ENCODE peak calls at places on chromosome 5, in five cellular contexts. One of them, this sample, is unnamed. For H3K36me3 and H3K4me1, the result is how much of the 10 kb centered on the place peaks cover.

GRCh38 chr5:98927242-98927987 is 1.4 kb downstream of the CHD1 start:
- DNase-seq in lung: no peak
- DNase-seq in PC-9: no peak
- DNase-seq in pancreas: peak
- DNase-seq in heart left ventricle: peak
- DNase-seq in this sample: peak

GRCh38 chr5:32651638-32652037 is 59.5 kb upstream of the NPR3 start:
- DNase-seq in lung: no peak
- DNase-seq in PC-9: no peak
- DNase-seq in pancreas: no peak
- DNase-seq in heart left ventricle: no peak
- DNase-seq in this sample: no peak

GRCh38 chr5:127012933-127013332 is 17.4 kb downstream of the MARCHF3 start:
- DNase-seq in lung: no peak
- DNase-seq in PC-9: no peak
- DNase-seq in pancreas: no peak
- DNase-seq in heart left ventricle: no peak
- DNase-seq in this sample: no peak

GRCh38 chr5:101473483-101473882 is 570.4 kb upstream of the ST8SIA4 start:
- DNase-seq in lung: no peak
- DNase-seq in PC-9: no peak
- DNase-seq in pancreas: no peak
- DNase-seq in heart left ventricle: no peak
- DNase-seq in this sample: no peak

GRCh38 chr5:1733369-1733768 is 66.3 kb downstream of the MRPL36 start:
- DNase-seq in lung: peak
- DNase-seq in PC-9: no peak
- DNase-seq in pancreas: no peak
- DNase-seq in heart left ventricle: no peak
- DNase-seq in this sample: no peak

GRCh38 chr5:56951946-56952691 is at the start of gene MIER3:
- DNase-seq in lung: peak
- DNase-seq in PC-9: no peak
- DNase-seq in pancreas: peak
- DNase-seq in heart left ventricle: peak
- DNase-seq in this sample: peak

GRCh38 chr5:83474170-83474796 is 2.7 kb downstream of the VCAN start:
- DNase-seq in lung: peak
- DNase-seq in PC-9: peak
- DNase-seq in pancreas: peak
- DNase-seq in heart left ventricle: peak
- DNase-seq in this sample: peak

GRCh38 chr5:87850843-87851242 is 417.8 kb downstream of the TMEM161B start:
- DNase-seq in lung: no peak
- DNase-seq in PC-9: no peak
- DNase-seq in pancreas: no peak
- DNase-seq in heart left ventricle: no peak
- DNase-seq in this sample: no peak

GRCh38 chr5:118006229-118006628 is 982.1 kb downstream of the DTWD2 start:
- DNase-seq in lung: no peak
- DNase-seq in PC-9: no peak
- DNase-seq in pancreas: no peak
- DNase-seq in heart left ventricle: peak
- DNase-seq in this sample: no peak

GRCh38 chr5:158812381-158812780 is 287.3 kb downstream of the EBF1 start:
- DNase-seq in lung: no peak
- DNase-seq in PC-9: no peak
- DNase-seq in pancreas: no peak
- DNase-seq in heart left ventricle: no peak
- DNase-seq in this sample: no peak

GRCh38 chr5:77211691-77212047 is 1.2 kb downstream of the PDE8B start:
- DNase-seq in lung: no peak
- DNase-seq in PC-9: no peak
- DNase-seq in pancreas: no peak
- DNase-seq in heart left ventricle: no peak
- DNase-seq in this sample: no peak

GRCh38 chr5:68359699-68360098 is 144.1 kb downstream of the PIK3R1 start:
- DNase-seq in lung: no peak
- DNase-seq in PC-9: no peak
- DNase-seq in pancreas: no peak
- DNase-seq in heart left ventricle: no peak
- DNase-seq in this sample: no peak

GRCh38 chr5:10987881-10988504 is 227.0 kb upstream of the DAP start:
- DNase-seq in lung: peak
- DNase-seq in PC-9: no peak
- DNase-seq in pancreas: peak
- DNase-seq in heart left ventricle: peak
- DNase-seq in this sample: peak

GRCh38 chr5:138622051-138622450 is 46.9 kb upstream of the HSPA9 start:
- DNase-seq in lung: no peak
- DNase-seq in PC-9: no peak
- DNase-seq in pancreas: no peak
- DNase-seq in heart left ventricle: no peak
- DNase-seq in this sample: no peak

GRCh38 chr5:23014251-23014650 is 161.1 kb upstream of the CDH12 start:
- DNase-seq in lung: no peak
- DNase-seq in PC-9: no peak
- DNase-seq in pancreas: no peak
- DNase-seq in heart left ventricle: no peak
- DNase-seq in this sample: no peak

GRCh38 chr5:35087971-35088370 is 40.2 kb upstream of the AGXT2 start:
- DNase-seq in lung: no peak
- DNase-seq in PC-9: peak
- DNase-seq in pancreas: no peak
- DNase-seq in heart left ventricle: no peak
- DNase-seq in this sample: no peak

GRCh38 chr5:18393546-18393945 is 759.3 kb downstream of the TAF11L14 start:
- DNase-seq in lung: no peak
- DNase-seq in PC-9: no peak
- DNase-seq in pancreas: no peak
- DNase-seq in heart left ventricle: no peak
- DNase-seq in this sample: no peak

GRCh38 chr5:61450880-61451279 is 118.8 kb downstream of the ZSWIM6 start:
- DNase-seq in lung: no peak
- DNase-seq in PC-9: no peak
- DNase-seq in pancreas: peak
- DNase-seq in heart left ventricle: no peak
- DNase-seq in this sample: no peak

GRCh38 chr5:150411245-150411979 is 1.3 kb downstream of the CD74 start:
- DNase-seq in lung: peak
- DNase-seq in PC-9: no peak
- DNase-seq in pancreas: peak
- DNase-seq in heart left ventricle: peak
- DNase-seq in this sample: no peak

GRCh38 chr5:51371052-51371451 is 12.2 kb upstream of the ISL1 start:
- DNase-seq in lung: no peak
- DNase-seq in PC-9: no peak
- DNase-seq in pancreas: no peak
- DNase-seq in heart left ventricle: no peak
- DNase-seq in this sample: no peak

GRCh38 chr5:116572375-116573278 is 2.0 kb downstream of the SEMA6A start:
- DNase-seq in lung: no peak
- DNase-seq in PC-9: no peak
- DNase-seq in pancreas: peak
- DNase-seq in heart left ventricle: peak
- DNase-seq in this sample: peak

GRCh38 chr5:7926296-7926695 is 57.3 kb downstream of the MTRR start:
- DNase-seq in lung: no peak
- DNase-seq in PC-9: no peak
- DNase-seq in pancreas: no peak
- DNase-seq in heart left ventricle: no peak
- DNase-seq in this sample: no peak

GRCh38 chr5:10111575-10111974 is 138.1 kb downstream of the ATPSCKMT start:
- DNase-seq in lung: no peak
- DNase-seq in PC-9: no peak
- DNase-seq in pancreas: no peak
- DNase-seq in heart left ventricle: no peak
- DNase-seq in this sample: peak

GRCh38 chr5:74310386-74310785 is 330.1 kb downstream of the ENC1 start:
- DNase-seq in lung: peak
- DNase-seq in PC-9: peak
- DNase-seq in pancreas: no peak
- DNase-seq in heart left ventricle: no peak
- DNase-seq in this sample: no peak

GRCh38 chr5:33936004-33936380 is 194 bp upstream of the RXFP3 start:
- DNase-seq in lung: no peak
- DNase-seq in PC-9: no peak
- DNase-seq in pancreas: peak
- DNase-seq in heart left ventricle: peak
- DNase-seq in this sample: no peak

GRCh38 chr5:1526681-1527131 is 2.9 kb upstream of the LPCAT1 start:
- DNase-seq in lung: no peak
- DNase-seq in PC-9: no peak
- DNase-seq in pancreas: peak
- DNase-seq in heart left ventricle: peak
- DNase-seq in this sample: no peak

GRCh38 chr5:142298789-142299188 is 26.0 kb downstream of the SPRY4 start:
- DNase-seq in lung: no peak
- DNase-seq in PC-9: no peak
- DNase-seq in pancreas: no peak
- DNase-seq in heart left ventricle: no peak
- DNase-seq in this sample: no peak

GRCh38 chr5:122849746-122850145 is 4.3 kb downstream of the SNX24 start:
- DNase-seq in lung: peak
- DNase-seq in PC-9: peak
- DNase-seq in pancreas: no peak
- DNase-seq in heart left ventricle: no peak
- DNase-seq in this sample: peak

GRCh38 chr5:176987583-176987982 is 19.0 kb downstream of the UIMC1 start:
- DNase-seq in lung: no peak
- DNase-seq in PC-9: no peak
- DNase-seq in pancreas: no peak
- DNase-seq in heart left ventricle: no peak
- DNase-seq in this sample: no peak

GRCh38 chr5:123382252-123382651 is 41.0 kb downstream of the CEP120 start:
- DNase-seq in lung: no peak
- DNase-seq in PC-9: no peak
- DNase-seq in pancreas: no peak
- DNase-seq in heart left ventricle: no peak
- DNase-seq in this sample: no peak

GRCh38 chr5:154653764-154654483 is 101.3 kb upstream of the LARP1 start:
- DNase-seq in lung: no peak
- DNase-seq in PC-9: no peak
- DNase-seq in pancreas: peak
- DNase-seq in heart left ventricle: no peak
- DNase-seq in this sample: peak

GRCh38 chr5:179834120-179834519 is 13.4 kb downstream of the SQSTM1 start:
- DNase-seq in lung: no peak
- DNase-seq in PC-9: no peak
- DNase-seq in pancreas: no peak
- DNase-seq in heart left ventricle: no peak
- DNase-seq in this sample: no peak

GRCh38 chr5:179829732-179830435 is 9.2 kb downstream of the SQSTM1 start:
- DNase-seq in lung: no peak
- DNase-seq in PC-9: no peak
- DNase-seq in pancreas: no peak
- DNase-seq in heart left ventricle: no peak
- DNase-seq in this sample: no peak

GRCh38 chr5:179833709-179834070 is 13.0 kb downstream of the SQSTM1 start:
- DNase-seq in lung: no peak
- DNase-seq in PC-9: no peak
- DNase-seq in pancreas: no peak
- DNase-seq in heart left ventricle: no peak
- DNase-seq in this sample: no peak

GRCh38 chr5:179833056-179833708 is 12.5 kb downstream of the SQSTM1 start:
- DNase-seq in lung: no peak
- DNase-seq in PC-9: no peak
- DNase-seq in pancreas: no peak
- DNase-seq in heart left ventricle: no peak
- DNase-seq in this sample: no peak

GRCh38 chr5:179832039-179832745 is 11.5 kb downstream of the SQSTM1 start:
- DNase-seq in lung: no peak
- DNase-seq in PC-9: no peak
- DNase-seq in pancreas: no peak
- DNase-seq in heart left ventricle: no peak
- DNase-seq in this sample: no peak
- H3K36me3 ChIP-seq in lung: half or more
- H3K36me3 ChIP-seq in PC-9: half or more
- H3K36me3 ChIP-seq in pancreas: half or more
- H3K36me3 ChIP-seq in heart left ventricle: half or more
- H3K36me3 ChIP-seq in this sample: under half

DNA sequence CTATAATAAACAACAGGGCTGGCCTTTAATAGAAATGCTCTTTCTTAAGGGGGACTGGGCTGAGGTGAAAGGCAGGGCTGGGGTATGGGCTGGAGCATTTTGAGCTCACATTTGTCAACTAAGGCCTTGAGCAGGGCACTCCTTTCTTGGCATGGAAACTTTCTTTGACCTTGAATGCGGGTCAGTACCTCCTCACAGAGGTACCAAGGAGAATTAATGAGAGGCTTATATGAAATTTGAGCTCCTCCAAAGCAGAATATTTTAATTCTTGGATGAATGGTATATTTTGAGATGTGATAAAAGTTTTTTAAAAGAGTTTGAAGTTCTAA is 3.1 kb downstream of the CYSTM1 start:
- DNase-seq in lung: no peak
- DNase-seq in PC-9: no peak
- DNase-seq in pancreas: peak
- DNase-seq in heart left ventricle: no peak
- DNase-seq in this sample: no peak
- H3K4me1 ChIP-seq in lung: under half
- H3K4me1 ChIP-seq in PC-9: under half
- H3K4me1 ChIP-seq in pancreas: under half
- H3K4me1 ChIP-seq in heart left ventricle: under half
- H3K4me1 ChIP-seq in this sample: under half

DNA sequence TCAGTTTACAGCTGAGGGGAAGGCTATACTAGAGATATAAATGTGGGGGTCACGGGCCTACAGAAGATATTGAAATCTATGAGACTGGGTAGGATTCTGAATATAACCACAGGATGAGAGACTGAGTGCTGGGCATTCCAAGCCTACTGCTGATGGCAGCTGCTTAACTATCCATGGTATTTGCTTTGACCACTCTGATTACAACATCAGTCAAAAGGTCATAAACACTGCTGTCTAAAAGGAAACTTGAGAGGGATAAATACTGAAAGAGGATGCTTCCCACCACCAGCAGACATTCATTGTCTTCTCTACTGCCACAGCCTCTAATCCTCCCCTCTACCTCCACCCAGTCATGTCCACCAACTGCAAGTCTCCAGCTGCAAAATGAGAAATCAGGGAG is 3.8 kb downstream of the ZNF622 start:
- DNase-seq in lung: no peak
- DNase-seq in PC-9: peak
- DNase-seq in pancreas: no peak
- DNase-seq in heart left ventricle: no peak
- DNase-seq in this sample: peak
- H3K36me3 ChIP-seq in lung: under half
- H3K36me3 ChIP-seq in PC-9: half or more
- H3K36me3 ChIP-seq in pancreas: under half
- H3K36me3 ChIP-seq in heart left ventricle: half or more
- H3K36me3 ChIP-seq in this sample: under half

DNA sequence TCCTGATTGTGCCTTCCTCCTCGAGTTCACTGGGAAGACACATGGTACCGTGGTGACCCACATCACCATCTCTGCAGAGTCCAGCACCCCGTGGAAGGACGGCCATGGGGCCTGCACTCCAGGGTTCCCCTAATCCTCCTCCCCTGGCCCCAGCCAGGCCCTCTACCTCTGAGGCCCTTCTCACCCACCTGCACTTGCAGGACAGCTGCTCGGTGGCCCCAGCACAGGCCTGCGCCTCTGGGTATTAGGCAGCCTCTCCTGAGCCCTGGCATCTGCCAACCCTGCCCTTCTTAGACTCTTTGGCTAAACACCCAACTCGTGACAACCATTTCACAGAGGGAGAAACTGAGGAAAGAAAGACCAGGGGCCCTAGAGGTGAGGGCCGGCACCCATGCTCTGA is 28.9 kb upstream of the CPLX2 start:
- DNase-seq in lung: no peak
- DNase-seq in PC-9: no peak
- DNase-seq in pancreas: no peak
- DNase-seq in heart left ventricle: no peak
- DNase-seq in this sample: no peak
- H3K4me1 ChIP-seq in lung: under half
- H3K4me1 ChIP-seq in PC-9: under half
- H3K4me1 ChIP-seq in pancreas: under half
- H3K4me1 ChIP-seq in heart left ventricle: under half
- H3K4me1 ChIP-seq in this sample: under half

This sample was measured in Caco-2.